ENCODE peak calls at places on chromosomes 3 and 15, in five cellular contexts. One of them, this sample, is unnamed.

GRCh38 chr3:188365978-188366698 is 212.2 kb downstream of the LPP start:
- DNase-seq in body of pancreas: no peak
- DNase-seq in uterus: no peak
- DNase-seq in stomach: no peak
- DNase-seq in tibial nerve: no peak
- DNase-seq in this sample: no peak

GRCh38 chr15:89695198-89695597 is 4.6 kb downstream of the WDR93 start:
- DNase-seq in tibial nerve: no peak
- DNase-seq in uterus: no peak
- DNase-seq in body of pancreas: no peak
- DNase-seq in stomach: no peak
- DNase-seq in this sample: no peak

GRCh38 chr15:39154136-39154770 is 426.6 kb upstream of the THBS1 start:
- DNase-seq in body of pancreas: no peak
- DNase-seq in stomach: no peak
- DNase-seq in uterus: no peak
- DNase-seq in tibial nerve: no peak
- DNase-seq in this sample: no peak

GRCh38 chr3:125042725-125043406 is 12.9 kb downstream of the HEG1 start:
- DNase-seq in body of pancreas: no peak
- DNase-seq in tibial nerve: peak
- DNase-seq in stomach: no peak
- DNase-seq in uterus: peak
- DNase-seq in this sample: peak

GRCh38 chr15:28959326-28959725 is 73.6 kb downstream of the APBA2 start:
- DNase-seq in uterus: no peak
- DNase-seq in tibial nerve: no peak
- DNase-seq in body of pancreas: no peak
- DNase-seq in stomach: no peak
- DNase-seq in this sample: no peak

GRCh38 chr15:48963524-48964113 is at the start of gene SHC4:
- DNase-seq in uterus: peak
- DNase-seq in body of pancreas: peak
- DNase-seq in stomach: peak
- DNase-seq in tibial nerve: peak
- DNase-seq in this sample: peak

GRCh38 chr15:81221449-81221848 is 24.8 kb downstream of the IL16 start:
- DNase-seq in body of pancreas: no peak
- DNase-seq in uterus: no peak
- DNase-seq in stomach: no peak
- DNase-seq in tibial nerve: no peak
- DNase-seq in this sample: no peak

GRCh38 chr15:29969587-29970401 is 113.0 kb upstream of the GOLGA8J start:
- DNase-seq in tibial nerve: no peak
- DNase-seq in stomach: no peak
- DNase-seq in body of pancreas: no peak
- DNase-seq in uterus: no peak
- DNase-seq in this sample: no peak

GRCh38 chr3:177657243-177657642 is 460.0 kb upstream of the TBL1XR1 start:
- DNase-seq in body of pancreas: no peak
- DNase-seq in tibial nerve: no peak
- DNase-seq in uterus: no peak
- DNase-seq in stomach: no peak
- DNase-seq in this sample: no peak

GRCh38 chr3:195556390-195556789 is 13.3 kb upstream of the PPP1R2 start:
- DNase-seq in stomach: no peak
- DNase-seq in uterus: no peak
- DNase-seq in body of pancreas: no peak
- DNase-seq in tibial nerve: no peak
- DNase-seq in this sample: no peak

GRCh38 chr3:177431525-177432255 is 234.4 kb upstream of the TBL1XR1 start:
- DNase-seq in tibial nerve: no peak
- DNase-seq in uterus: no peak
- DNase-seq in stomach: no peak
- DNase-seq in body of pancreas: no peak
- DNase-seq in this sample: no peak

GRCh38 chr3:9404680-9405079 is 7.3 kb downstream of the SETD5 start:
- DNase-seq in uterus: no peak
- DNase-seq in stomach: no peak
- DNase-seq in body of pancreas: no peak
- DNase-seq in tibial nerve: no peak
- DNase-seq in this sample: no peak

DNA sequence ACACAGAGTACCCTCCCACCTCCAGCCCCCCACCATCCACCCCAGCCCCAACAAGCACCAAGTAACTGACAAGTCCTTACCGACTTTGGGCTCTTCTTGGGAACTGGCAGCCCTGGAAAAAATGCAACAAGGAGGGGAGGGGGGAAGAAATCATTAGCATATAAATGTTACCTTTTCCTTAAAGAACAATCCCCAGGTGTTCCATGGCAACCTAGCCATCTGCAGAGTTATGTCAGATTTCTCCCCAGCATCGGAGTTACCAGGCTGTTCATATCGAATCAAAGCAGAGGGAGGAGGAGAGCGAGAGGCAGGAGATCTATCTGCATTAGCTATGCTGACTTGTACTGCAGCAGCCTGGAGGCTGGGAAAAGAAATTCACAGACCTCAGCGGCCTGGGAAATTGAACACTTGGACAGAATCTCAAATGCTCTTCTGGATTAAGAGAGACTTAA is 637.3 kb downstream of the MAGI1 start:
- DNase-seq in stomach: no peak
- DNase-seq in tibial nerve: no peak
- DNase-seq in body of pancreas: no peak
- DNase-seq in uterus: no peak
- DNase-seq in this sample: no peak
- H3K4me3 ChIP-seq in stomach: no peak
- H3K4me3 ChIP-seq in tibial nerve: no peak
- H3K4me3 ChIP-seq in body of pancreas: no peak
- H3K4me3 ChIP-seq in uterus: no peak
- H3K4me3 ChIP-seq in this sample: no peak

GRCh38 chr3:182369861-182370260 is 423.4 kb upstream of the ATP11B start:
- DNase-seq in body of pancreas: no peak
- DNase-seq in uterus: no peak
- DNase-seq in stomach: no peak
- DNase-seq in tibial nerve: no peak
- DNase-seq in this sample: no peak

GRCh38 chr3:182364323-182364722 is 429.0 kb upstream of the ATP11B start:
- DNase-seq in stomach: no peak
- DNase-seq in body of pancreas: no peak
- DNase-seq in tibial nerve: peak
- DNase-seq in uterus: no peak
- DNase-seq in this sample: no peak

GRCh38 chr3:182364723-182365650 is 428.3 kb upstream of the ATP11B start:
- DNase-seq in body of pancreas: no peak
- DNase-seq in uterus: no peak
- DNase-seq in stomach: peak
- DNase-seq in tibial nerve: peak
- DNase-seq in this sample: no peak

GRCh38 chr3:182370949-182371348 is 422.4 kb upstream of the ATP11B start:
- DNase-seq in body of pancreas: no peak
- DNase-seq in tibial nerve: no peak
- DNase-seq in stomach: no peak
- DNase-seq in uterus: no peak
- DNase-seq in this sample: no peak

GRCh38 chr3:182366746-182367145 is 426.6 kb upstream of the ATP11B start:
- DNase-seq in body of pancreas: no peak
- DNase-seq in stomach: no peak
- DNase-seq in uterus: no peak
- DNase-seq in tibial nerve: no peak
- DNase-seq in this sample: no peak
- TF ChIP-seq CTCF in body of pancreas: no peak
- TF ChIP-seq CTCF in stomach: no peak
- TF ChIP-seq CTCF in uterus: no peak
- TF ChIP-seq CTCF in tibial nerve: no peak
- TF ChIP-seq CTCF in this sample: no peak

DNA sequence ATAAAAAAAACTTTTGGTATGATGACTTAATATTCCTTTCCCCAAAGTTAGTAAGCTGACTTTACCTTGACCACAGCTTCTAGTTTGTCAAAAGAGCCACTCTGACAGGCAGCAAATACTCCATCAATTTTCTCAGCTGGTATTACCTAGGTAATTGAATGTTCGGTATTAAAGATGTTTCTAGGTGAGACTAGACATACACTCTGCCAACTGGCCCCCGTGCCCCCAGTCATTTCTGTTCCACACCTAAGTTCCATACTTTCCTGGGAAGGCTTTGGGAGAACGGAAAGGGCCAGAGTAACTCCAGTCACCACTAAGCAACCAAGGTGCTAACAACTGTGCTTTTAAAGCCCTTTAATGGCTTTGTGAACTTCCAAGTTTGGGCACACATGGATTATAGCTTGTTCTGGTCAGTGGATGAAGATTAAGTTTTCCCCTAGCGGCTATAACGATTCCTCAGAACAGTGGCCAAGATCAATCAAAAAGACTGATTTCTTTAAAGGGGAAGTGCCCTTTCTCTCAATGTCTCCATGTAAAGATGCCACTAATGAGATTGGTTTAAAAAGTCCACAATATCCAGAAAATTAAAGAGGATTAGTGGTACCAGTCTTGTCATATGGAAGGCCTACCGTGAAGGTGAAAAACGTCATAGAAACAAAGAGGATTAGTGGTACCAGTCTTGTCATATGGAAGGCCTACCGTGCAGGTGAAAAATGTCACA is 7.0 kb downstream of the EIF4A2 start:
- DNase-seq in stomach: no peak
- DNase-seq in body of pancreas: no peak
- DNase-seq in tibial nerve: no peak
- DNase-seq in uterus: no peak
- DNase-seq in this sample: no peak
- TF ChIP-seq POLR2A in stomach: no peak
- TF ChIP-seq POLR2A in body of pancreas: no peak
- TF ChIP-seq POLR2A in tibial nerve: no peak
- TF ChIP-seq POLR2A in uterus: no peak
- TF ChIP-seq POLR2A in this sample: no peak

GRCh38 chr3:47009225-47010049 is 30.0 kb downstream of the NBEAL2 start:
- DNase-seq in stomach: peak
- DNase-seq in tibial nerve: peak
- DNase-seq in body of pancreas: peak
- DNase-seq in uterus: peak
- DNase-seq in this sample: peak
- H3K4me3 ChIP-seq in stomach: peak
- H3K4me3 ChIP-seq in tibial nerve: peak
- H3K4me3 ChIP-seq in body of pancreas: no peak
- H3K4me3 ChIP-seq in uterus: peak
- H3K4me3 ChIP-seq in this sample: peak

GRCh38 chr3:18012464-18012863 is 270.0 kb upstream of the TBC1D5 start:
- DNase-seq in tibial nerve: no peak
- DNase-seq in stomach: no peak
- DNase-seq in body of pancreas: no peak
- DNase-seq in uterus: no peak
- DNase-seq in this sample: no peak

GRCh38 chr3:18012933-18013332 is 270.5 kb upstream of the TBC1D5 start:
- DNase-seq in uterus: no peak
- DNase-seq in stomach: no peak
- DNase-seq in tibial nerve: no peak
- DNase-seq in body of pancreas: no peak
- DNase-seq in this sample: no peak

GRCh38 chr3:18010001-18010400 is 267.6 kb upstream of the TBC1D5 start:
- DNase-seq in uterus: no peak
- DNase-seq in body of pancreas: no peak
- DNase-seq in stomach: no peak
- DNase-seq in tibial nerve: no peak
- DNase-seq in this sample: no peak

GRCh38 chr3:18008706-18009363 is 266.4 kb upstream of the TBC1D5 start:
- DNase-seq in uterus: no peak
- DNase-seq in stomach: no peak
- DNase-seq in tibial nerve: no peak
- DNase-seq in body of pancreas: no peak
- DNase-seq in this sample: no peak

DNA sequence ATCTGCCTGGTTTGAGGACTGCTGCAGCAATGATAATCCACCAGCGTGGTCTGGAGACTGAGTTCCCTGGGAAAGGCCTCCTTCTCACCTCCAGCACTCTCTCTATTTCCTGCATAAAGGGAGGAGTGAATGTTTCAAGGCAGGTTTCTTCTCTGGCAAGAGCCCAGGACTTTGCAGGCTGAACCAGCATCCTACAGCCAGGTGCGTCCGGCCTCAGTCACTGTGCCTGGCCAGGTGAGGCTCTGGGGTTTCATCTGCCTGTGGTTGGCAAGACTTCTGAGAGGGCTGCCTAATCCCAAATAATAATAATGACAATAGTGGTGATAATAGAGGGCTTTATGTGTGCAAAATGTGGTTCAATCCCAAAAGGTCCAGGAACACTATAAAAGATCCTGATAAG is 269.0 kb upstream of the TBC1D5 start:
- DNase-seq in body of pancreas: no peak
- DNase-seq in stomach: no peak
- DNase-seq in tibial nerve: no peak
- DNase-seq in uterus: no peak
- DNase-seq in this sample: no peak
- TF ChIP-seq CTCF in body of pancreas: no peak
- TF ChIP-seq CTCF in stomach: no peak
- TF ChIP-seq CTCF in tibial nerve: no peak
- TF ChIP-seq CTCF in uterus: no peak
- TF ChIP-seq CTCF in this sample: no peak

GRCh38 chr15:72785452-72786243 is 2.1 kb upstream of the ADPGK start:
- DNase-seq in uterus: no peak
- DNase-seq in stomach: no peak
- DNase-seq in tibial nerve: no peak
- DNase-seq in body of pancreas: no peak
- DNase-seq in this sample: peak

GRCh38 chr15:72784233-72784876 is 797 bp upstream of the ADPGK start:
- DNase-seq in uterus: no peak
- DNase-seq in body of pancreas: no peak
- DNase-seq in stomach: no peak
- DNase-seq in tibial nerve: peak
- DNase-seq in this sample: peak

GRCh38 chr15:72782274-72782992 is 1.1 kb downstream of the ADPGK start:
- DNase-seq in stomach: no peak
- DNase-seq in uterus: no peak
- DNase-seq in tibial nerve: no peak
- DNase-seq in body of pancreas: no peak
- DNase-seq in this sample: no peak

GRCh38 chr15:72782993-72783562 is 480 bp downstream of the ADPGK start:
- DNase-seq in body of pancreas: no peak
- DNase-seq in uterus: no peak
- DNase-seq in tibial nerve: peak
- DNase-seq in stomach: peak
- DNase-seq in this sample: peak

DNA sequence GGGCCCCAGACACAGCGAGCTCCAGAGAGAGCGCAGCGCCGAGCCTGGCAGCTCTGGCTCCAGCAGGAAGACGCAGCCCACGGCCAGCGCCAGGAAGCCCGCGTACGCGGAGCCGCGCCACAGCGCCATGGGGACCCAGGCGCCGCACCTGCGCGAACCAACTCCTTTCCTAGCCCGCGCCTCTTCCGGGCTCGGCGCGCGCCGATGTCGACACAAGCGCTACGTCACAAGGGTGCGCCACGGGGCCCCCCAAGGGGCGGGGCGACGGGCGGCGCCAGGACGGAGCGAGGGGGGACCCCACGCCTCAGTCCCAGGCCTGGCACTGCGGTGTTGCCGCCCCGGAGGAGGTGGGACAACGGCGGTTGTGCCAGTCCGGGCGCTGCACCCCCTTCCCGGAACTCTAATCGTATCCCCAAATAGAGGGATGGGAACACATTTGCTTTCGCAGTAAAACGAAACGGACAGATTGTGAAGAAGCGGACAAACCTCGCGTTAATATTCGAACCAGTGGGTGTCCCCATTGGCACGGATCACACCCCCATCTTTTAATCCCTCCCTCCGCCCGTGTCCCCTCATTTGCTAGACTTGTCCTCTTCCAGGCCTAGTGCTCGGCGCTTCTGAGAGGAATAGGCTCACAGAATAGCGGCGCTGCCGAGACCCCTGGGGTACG is at the start of gene ADPGK:
- DNase-seq in stomach: peak
- DNase-seq in body of pancreas: peak
- DNase-seq in uterus: peak
- DNase-seq in tibial nerve: peak
- DNase-seq in this sample: peak
- TF ChIP-seq POLR2A in stomach: no peak
- TF ChIP-seq POLR2A in body of pancreas: peak
- TF ChIP-seq POLR2A in uterus: peak
- TF ChIP-seq POLR2A in tibial nerve: peak
- TF ChIP-seq POLR2A in this sample: peak